ENCODE peak calls at places on chromosome 14, in five cellular contexts. V is CD8-positive, alpha-beta memory T cell; F is tibial nerve; D is pancreas; E is ovary. Z is an unnamed sample.

GRCh38 chr14:39860837-39861236 is 428.6 kb upstream of the FBXO33 start:
- DNase-seq in V (no peak), F (no peak), D (no peak), E (no peak), Z (no peak)

GRCh38 chr14:96042218-96042930 is 3.2 kb downstream of the C14orf132 start:
- DNase-seq in V (no peak), F (no peak), D (no peak), E (no peak), Z (no peak)

GRCh38 chr14:76432967-76433752 is 57.2 kb downstream of the ESRRB start:
- DNase-seq in V (no peak), F (no peak), D (no peak), E (no peak), Z (no peak)

GRCh38 chr14:75158843-75159614 is 17.4 kb downstream of the TMED10 start:
- DNase-seq in V (no peak), F (no peak), D (no peak), E (no peak), Z (no peak)

GRCh38 chr14:75046899-75047298 is 4.4 kb downstream of the MLH3 start:
- DNase-seq in V (no peak), F (no peak), D (no peak), E (no peak), Z (no peak)

GRCh38 chr14:50763386-50764007 is 67.5 kb downstream of the NIN start:
- DNase-seq in V (no peak), F (no peak), D (no peak), E (no peak), Z (no peak)

GRCh38 chr14:32073537-32074189 is 3.4 kb upstream of the ARHGAP5 start:
- DNase-seq in V (peak; percentile 46), F (no peak), D (no peak), E (no peak), Z (peak; percentile 40)

GRCh38 chr14:80266930-80267329 is 55.6 kb upstream of the DIO2 start:
- DNase-seq in V (no peak), F (no peak), D (no peak), E (no peak), Z (no peak)

GRCh38 chr14:50920482-50921225 is 23.6 kb downstream of the PYGL start:
- DNase-seq in V (no peak), F (no peak), D (no peak), E (no peak), Z (no peak)

GRCh38 chr14:59274991-59275391 is 86.5 kb downstream of the DAAM1 start:
- DNase-seq in V (no peak), F (no peak), D (no peak), E (no peak), Z (no peak)

GRCh38 chr14:59275668-59276067 is 87.2 kb downstream of the DAAM1 start:
- DNase-seq in V (no peak), F (no peak), D (no peak), E (no peak), Z (no peak)

GRCh38 chr14:59271734-59272133 is 83.3 kb downstream of the DAAM1 start:
- DNase-seq in V (no peak), F (no peak), D (no peak), E (no peak), Z (no peak)

GRCh38 chr14:59272633-59273032 is 84.2 kb downstream of the DAAM1 start:
- DNase-seq in V (no peak), F (no peak), D (no peak), E (no peak), Z (no peak)

DNA sequence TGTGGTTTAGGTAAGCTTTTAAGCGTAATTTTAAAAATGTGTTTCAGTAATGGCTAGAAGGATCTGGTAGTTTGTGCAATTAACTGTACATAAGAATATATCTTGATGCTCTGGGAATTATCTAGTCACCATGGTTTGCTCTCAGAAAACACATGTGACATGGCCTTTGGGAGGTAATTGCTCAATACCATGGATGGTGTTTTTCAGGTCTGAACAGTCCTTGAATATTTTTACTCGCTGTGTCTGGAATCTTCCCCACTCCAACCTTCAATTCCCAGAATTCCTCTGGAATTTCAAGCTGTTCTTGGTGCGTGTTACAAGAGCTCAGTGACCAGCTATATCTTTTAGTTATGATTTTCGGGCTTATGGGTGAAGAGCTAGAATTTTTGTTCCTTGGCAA is 85.3 kb downstream of the DAAM1 start:
- DNase-seq in V (no peak), F (no peak), D (no peak), E (no peak), Z (no peak)
- H3K4me1 ChIP-seq in V (no peaks in the 10 kb centered on the region), F (peaks cover 32% of the 10 kb centered on the region), D (no peaks in the 10 kb centered on the region), E (peaks cover 11% of the 10 kb centered on the region), Z (no peaks in the 10 kb centered on the region)

GRCh38 chr14:99531221-99532096 is 50.2 kb downstream of the CCNK start:
- DNase-seq in V (no peak), F (no peak), D (no peak), E (no peak), Z (no peak)
- H3K27me3 ChIP-seq in V (no peaks in the 10 kb centered on the region), F (no peaks in the 10 kb centered on the region), D (no peaks in the 10 kb centered on the region), E (no peaks in the 10 kb centered on the region), Z (no peaks in the 10 kb centered on the region)

GRCh38 chr14:68975667-68976066 is 3.4 kb downstream of the ACTN1 start:
- DNase-seq in V (no peak), F (no peak), D (peak; percentile 36), E (peak; percentile 23), Z (no peak)

GRCh38 chr14:68974759-68975347 is 4.2 kb downstream of the ACTN1 start:
- DNase-seq in V (no peak), F (no peak), D (peak; percentile 57), E (peak; percentile 42), Z (no peak)

GRCh38 chr14:68977741-68978549 is 1.2 kb downstream of the ACTN1 start:
- DNase-seq in V (peak; percentile 13), F (peak; percentile 39), D (peak; percentile 77), E (peak; percentile 80), Z (no peak)

GRCh38 chr14:68977137-68977740 is 1.9 kb downstream of the ACTN1 start:
- DNase-seq in V (no peak), F (no peak), D (peak; percentile 57), E (no peak), Z (no peak)

DNA sequence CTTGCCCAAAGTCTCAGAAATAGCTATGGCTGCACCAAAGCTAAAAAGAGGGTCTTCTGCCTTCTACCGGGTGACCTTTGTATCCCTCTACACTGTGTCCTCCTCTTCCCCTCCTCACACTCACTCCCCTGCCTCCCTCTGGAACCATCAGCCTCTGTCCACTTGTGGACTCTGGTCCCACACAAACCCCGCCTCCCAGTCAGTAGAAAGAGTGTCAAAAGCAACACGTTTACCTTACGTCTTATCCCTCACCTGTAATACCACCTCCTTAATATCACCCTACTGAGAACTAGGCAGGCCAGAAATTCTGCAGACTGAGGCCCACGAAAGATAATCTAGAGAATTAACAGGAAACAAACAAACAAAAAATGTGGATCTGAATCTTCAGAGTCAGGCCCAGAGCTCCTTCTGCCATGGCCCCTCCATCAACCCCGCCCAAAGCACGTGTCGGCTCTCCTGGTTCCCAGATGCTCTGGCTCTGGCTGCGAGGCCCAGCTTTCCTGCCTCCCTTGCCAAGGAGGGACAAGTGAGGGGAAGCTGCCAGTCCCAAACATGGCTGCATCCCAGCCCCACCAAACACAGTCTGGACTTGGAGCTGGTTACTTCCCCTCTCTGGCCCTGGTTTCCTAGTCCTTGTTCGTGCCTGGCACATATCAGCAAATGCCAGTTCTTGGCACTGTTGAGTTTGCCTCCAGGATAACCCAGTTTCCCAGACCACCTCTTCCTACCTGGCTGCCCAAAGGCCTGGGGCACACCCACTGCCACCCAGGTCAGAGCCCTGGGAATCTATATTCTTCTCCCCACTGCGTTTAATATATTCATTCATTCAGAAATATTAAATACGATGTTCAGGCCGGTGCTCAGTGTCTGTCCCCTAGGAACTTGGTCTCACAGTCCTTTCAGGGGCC is 2.7 kb downstream of the ACTN1 start:
- DNase-seq in V (no peak), F (no peak), D (peak; percentile 56), E (peak; percentile 64), Z (no peak)
- H3K4me1 ChIP-seq in V (peaks cover 33% of the 10 kb centered on the region), F (peaks cover 10% of the 10 kb centered on the region), D (no peaks in the 10 kb centered on the region), E (peaks cover 21% of the 10 kb centered on the region), Z (peaks cover 17% of the 10 kb centered on the region)

GRCh38 chr14:58078068-58078467 is 73.9 kb downstream of the ARMH4 start:
- DNase-seq in V (no peak), F (no peak), D (no peak), E (no peak), Z (no peak)
- H3K27me3 ChIP-seq in V (no peaks in the 10 kb centered on the region), F (no peaks in the 10 kb centered on the region), D (no peaks in the 10 kb centered on the region), E (no peaks in the 10 kb centered on the region), Z (no peaks in the 10 kb centered on the region)

DNA sequence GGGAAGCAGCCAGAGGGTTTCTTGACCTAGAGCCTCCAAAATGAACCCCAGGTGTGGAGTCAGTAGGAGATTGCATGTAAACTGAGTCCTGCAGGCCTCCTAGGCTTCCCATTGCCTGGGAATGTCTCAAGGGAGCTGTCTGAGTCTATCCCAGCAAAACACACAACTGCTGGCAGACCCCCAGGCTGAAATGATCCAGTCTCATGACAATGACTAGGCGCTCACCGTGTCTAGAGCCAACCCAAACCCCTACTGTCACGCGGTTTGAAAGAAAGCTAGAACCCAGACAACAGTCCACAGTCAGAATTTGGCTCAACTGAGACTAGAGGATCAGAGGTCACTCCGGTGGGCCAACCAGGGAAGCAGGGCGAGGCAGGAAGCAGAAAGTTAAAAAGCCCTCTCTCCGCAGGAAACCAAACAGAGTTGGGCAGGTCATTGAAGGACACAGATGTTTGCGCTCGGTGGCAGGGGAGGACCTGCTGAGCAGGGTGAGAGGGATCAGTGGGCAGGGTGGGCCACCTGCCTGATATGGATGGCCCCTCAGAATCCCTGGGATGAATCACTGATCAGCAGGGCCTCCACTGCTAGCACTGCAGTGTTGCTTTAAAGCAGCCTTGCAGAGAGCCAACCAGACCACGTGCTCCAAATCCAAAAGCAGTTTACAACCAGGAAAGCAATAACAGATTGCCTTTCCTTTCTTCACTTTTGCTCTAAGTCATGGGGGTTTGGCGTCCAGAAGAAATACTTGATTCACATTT is 23.8 kb downstream of the ACTN1 start:
- DNase-seq in V (no peak), F (no peak), D (no peak), E (no peak), Z (no peak)
- H3K4me1 ChIP-seq in V (peaks cover 77% of the 10 kb centered on the region), F (peaks cover 68% of the 10 kb centered on the region), D (peaks cover 4% of the 10 kb centered on the region), E (peaks cover 45% of the 10 kb centered on the region), Z (peaks cover 2% of the 10 kb centered on the region)

GRCh38 chr14:104556256-104557021 is 23.1 kb upstream of the C14orf180 start:
- DNase-seq in V (no peak), F (no peak), D (peak; percentile 45), E (peak; percentile 7), Z (no peak)
- H3K27me3 ChIP-seq in V (no peaks in the 10 kb centered on the region), F (peaks cover 11% of the 10 kb centered on the region), D (no peaks in the 10 kb centered on the region), E (no peaks in the 10 kb centered on the region), Z (no peaks in the 10 kb centered on the region)

DNA sequence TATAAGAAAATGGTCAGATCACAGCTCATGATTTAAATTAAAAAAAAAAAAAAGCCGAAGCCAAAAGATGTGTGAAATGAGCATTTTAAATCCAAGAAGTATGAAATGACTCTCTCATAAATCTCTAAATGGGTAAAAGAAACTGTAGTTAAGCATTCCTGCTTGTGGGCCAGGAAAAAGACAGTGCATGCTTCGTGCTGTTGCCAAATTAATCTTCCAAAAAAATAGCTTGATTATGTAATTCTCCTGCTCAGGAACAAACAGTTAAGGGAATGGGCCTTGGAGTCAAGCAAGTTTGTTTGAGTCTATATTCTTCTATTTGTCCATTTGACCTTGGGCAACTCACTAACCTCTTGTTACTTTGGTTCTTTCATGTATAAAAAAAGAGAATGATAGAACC is 325.4 kb upstream of the SEL1L start:
- DNase-seq in V (no peak), F (no peak), D (no peak), E (no peak), Z (no peak)
- H3K4me1 ChIP-seq in V (no peaks in the 10 kb centered on the region), F (no peaks in the 10 kb centered on the region), D (no peaks in the 10 kb centered on the region), E (no peaks in the 10 kb centered on the region), Z (no peaks in the 10 kb centered on the region)